ENCODE peak calls at places on chromosomes 1 and 21, in four cellular contexts. U, R, O and B are unnamed samples.

GRCh38 chr1:51663105-51663504 is 46.2 kb downstream of the OSBPL9 start:
- DNase-seq in U (no peak), R (no peak), O (no peak), B (no peak)

GRCh38 chr1:88802950-88803349 is 88.4 kb downstream of the GTF2B start:
- DNase-seq in U (no peak), R (peak; percentile 69), O (no peak), B (no peak)

GRCh38 chr1:106055900-106056299 is 1000.6 kb upstream of the PRMT6 start:
- DNase-seq in U (no peak), R (no peak), O (no peak), B (no peak)

GRCh38 chr1:204506969-204507316 is 9.3 kb upstream of the MDM4 start:
- DNase-seq in U (peak; percentile 33), R (peak; percentile 91), O (no peak), B (peak; percentile 93)

GRCh38 chr1:171909711-171910110 is 68.4 kb downstream of the DNM3 start:
- DNase-seq in U (no peak), R (no peak), O (no peak), B (no peak)

GRCh38 chr1:165857046-165857801 is 29.8 kb downstream of the UCK2 start:
- DNase-seq in U (no peak), R (peak; percentile 77), O (no peak), B (no peak)

GRCh38 chr1:228541725-228542124 is 54.5 kb downstream of the RNF187 start:
- DNase-seq in U (no peak), R (no peak), O (no peak), B (no peak)

GRCh38 chr1:43350976-43351375 is 7.8 kb upstream of the CDC20 start:
- DNase-seq in U (no peak), R (no peak), O (no peak), B (no peak)

GRCh38 chr1:156910309-156910782 is 10.1 kb upstream of the LRRC71 start:
- DNase-seq in U (peak; percentile 98), R (no peak), O (no peak), B (peak; percentile 92)

GRCh38 chr1:46747683-46748288 is 28.9 kb upstream of the EFCAB14 start:
- DNase-seq in U (peak; percentile 78), R (peak; percentile 75), O (no peak), B (peak; percentile 90)

GRCh38 chr1:8089535-8090228 is 63.6 kb upstream of the ERRFI1 start:
- DNase-seq in U (no peak), R (peak; percentile 70), O (no peak), B (no peak)

GRCh38 chr1:234322979-234323378 is 50.3 kb upstream of the COA6 start:
- DNase-seq in U (peak; percentile 76), R (peak; percentile 30), O (no peak), B (peak; percentile 95)

GRCh38 chr21:41611966-41612606 is 104.1 kb upstream of the TMPRSS2 start:
- DNase-seq in U (peak; percentile 87), R (peak; percentile 43), O (no peak), B (peak; percentile 87)

GRCh38 chr1:150572918-150573647 is 6.3 kb downstream of the MCL1 start:
- DNase-seq in U (no peak), R (peak; percentile 28), O (no peak), B (peak; percentile 58)
- H3K4me3 ChIP-seq in U (no peak overlapping the region), R (peak overlapping the region; percentile 26), O (peak overlapping the region; percentile 99), B (no peak overlapping the region)

DNA sequence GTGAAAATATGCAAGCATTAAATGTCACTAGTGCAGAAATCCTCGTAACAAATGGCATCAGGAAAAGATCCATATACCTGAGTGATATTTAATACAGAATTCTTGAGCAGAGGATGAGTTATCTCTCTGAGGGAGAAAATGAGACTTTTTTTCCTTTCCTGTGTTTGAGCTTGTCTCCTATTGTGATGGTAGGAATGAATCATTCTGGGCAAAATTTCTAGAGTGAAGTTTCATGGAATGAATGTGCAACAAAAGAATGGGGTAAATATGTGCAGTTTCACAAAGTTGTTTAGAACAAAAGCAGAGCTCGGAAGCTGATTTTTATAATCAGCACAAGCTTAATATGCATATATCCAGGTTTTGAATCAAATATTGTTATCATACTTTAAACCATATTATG is 4.6 kb downstream of the CTPS1 start:
- DNase-seq in U (no peak), R (peak; percentile 79), O (no peak), B (no peak)
- H3K4me3 ChIP-seq in U (no peak overlapping the region), R (no peak overlapping the region), O (no peak overlapping the region), B (no peak overlapping the region)

GRCh38 chr1:154969246-154969645 is 1.3 kb downstream of the SHC1 start:
- DNase-seq in U (no peak), R (no peak), O (no peak), B (no peak)
- H3K4me3 ChIP-seq in U (peak overlapping the region; percentile 89), R (peak overlapping the region; percentile 82), O (peak overlapping the region; percentile 79), B (peak overlapping the region; percentile 91)

GRCh38 chr1:209318302-209319056 is 265.0 kb upstream of the CAMK1G start:
- DNase-seq in U (no peak), R (peak; percentile 52), O (no peak), B (no peak)
- H3K4me3 ChIP-seq in U (no peak overlapping the region), R (no peak overlapping the region), O (no peak overlapping the region), B (no peak overlapping the region)

GRCh38 chr1:26045712-26046312 is at the start of gene SLC30A2:
- DNase-seq in U (peak; percentile 91), R (peak; percentile 38), O (no peak), B (peak; percentile 80)
- H3K4me3 ChIP-seq in U (peak within 1 kb of the TSS; percentile 35), R (no peak within 1 kb of the TSS), O (peak within 1 kb of the TSS; percentile 52), B (no peak within 1 kb of the TSS)

GRCh38 chr21:19011448-19011847 is 607.9 kb upstream of the TMPRSS15 start:
- DNase-seq in U (no peak), R (no peak), O (no peak), B (no peak)
- H3K4me3 ChIP-seq in U (no peak overlapping the region), R (no peak overlapping the region), O (no peak overlapping the region), B (no peak overlapping the region)